ENCODE peak calls at places on chromosomes 12 and 14, in seven cellular contexts. S, M, K, R, A, V and I are unnamed samples.

GRCh38 chr14:76486251-76486743 is 110.4 kb downstream of the ESRRB start:
- DNase-seq in K (no peak), A (peak; percentile 33), R (no peak), S (peak; percentile 34), M (no peak), V (no peak), I (no peak)

GRCh38 chr14:104509673-104510072 is 69.9 kb upstream of the C14orf180 start:
- DNase-seq in S (no peak), R (no peak), K (no peak), A (no peak), V (no peak), M (no peak), I (no peak)

GRCh38 chr12:31732926-31733548 is 4.2 kb upstream of the AMN1 start:
- DNase-seq in K (no peak), V (peak; percentile 84), R (peak; percentile 75), S (no peak), A (peak; percentile 79), M (no peak), I (peak; percentile 75)

GRCh38 chr14:98512501-98513251 is 759.3 kb downstream of the BCL11B start:
- DNase-seq in V (no peak), K (no peak), A (peak; percentile 18), S (no peak), M (no peak), R (no peak), I (no peak)

GRCh38 chr12:108063192-108063591 is 65.9 kb upstream of the WSCD2 start:
- DNase-seq in R (peak; percentile 2), S (peak; percentile 38), V (peak; percentile 17), K (no peak), M (no peak), A (peak; percentile 29), I (no peak)

GRCh38 chr12:185197-185955 is 28.6 kb downstream of the SLC6A12 start:
- DNase-seq in M (no peak), R (no peak), V (no peak), S (no peak), K (no peak), A (no peak), I (no peak)

GRCh38 chr12:86456241-86456640 is 200.1 kb upstream of the MGAT4C start:
- DNase-seq in R (no peak), K (no peak), A (no peak), V (no peak), S (no peak), M (no peak), I (no peak)

GRCh38 chr12:120229071-120229582 is 28.2 kb upstream of the RPLP0 start:
- DNase-seq in S (peak; percentile 76), A (no peak), M (no peak), V (no peak), K (no peak), R (no peak), I (no peak)

GRCh38 chr12:46676396-46676795 is 149.4 kb downstream of the SLC38A4 start:
- DNase-seq in R (no peak), K (no peak), M (no peak), A (no peak), V (no peak), S (no peak), I (no peak)

GRCh38 chr12:14772946-14773345 is 30.3 kb downstream of the WBP11 start:
- DNase-seq in A (no peak), S (no peak), V (no peak), M (no peak), R (no peak), K (no peak), I (no peak)

GRCh38 chr12:14770495-14771313 is 32.6 kb downstream of the WBP11 start:
- DNase-seq in K (peak; percentile 92), A (peak; percentile 98), S (peak; percentile 89), R (peak; percentile 90), M (peak; percentile 97), V (peak; percentile 97), I (peak; percentile 97)

GRCh38 chr12:14773685-14774073 is 29.6 kb downstream of the WBP11 start:
- DNase-seq in A (no peak), R (no peak), V (peak; percentile 21), M (no peak), S (no peak), K (peak; percentile 66), I (no peak)

GRCh38 chr12:14769837-14770494 is 33.3 kb downstream of the WBP11 start:
- DNase-seq in A (peak; percentile 97), K (peak; percentile 93), M (peak; percentile 91), S (peak; percentile 87), V (peak; percentile 71), R (peak; percentile 64), I (peak; percentile 73)

DNA sequence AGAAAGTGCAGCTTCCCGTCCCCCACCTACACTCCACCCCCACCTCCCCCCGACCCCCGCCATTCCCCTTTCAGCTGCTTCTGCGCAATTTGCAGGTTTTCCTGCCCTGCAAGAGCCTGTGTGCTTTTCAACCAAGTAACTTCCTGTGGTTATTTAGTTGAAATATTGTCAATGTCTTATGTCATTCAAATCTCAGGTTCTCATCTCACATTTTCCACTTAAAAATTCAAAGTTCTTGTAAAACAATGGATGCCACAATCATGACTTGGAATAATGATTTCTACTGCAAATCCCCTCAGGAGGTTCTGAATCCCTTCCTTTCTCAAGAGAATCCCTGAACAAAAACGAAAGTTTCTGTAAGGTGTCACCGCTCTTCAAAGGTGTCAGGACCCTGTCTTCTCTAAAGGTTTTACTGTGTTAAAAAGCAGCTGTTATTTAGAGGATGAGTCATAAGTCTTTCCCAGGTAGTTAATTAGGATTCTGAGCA is 31.6 kb downstream of the WBP11 start:
- DNase-seq in A (peak; percentile 73), R (no peak), M (no peak), V (no peak), S (no peak), K (no peak), I (no peak)
- H3K4me3 ChIP-seq in A (peak overlapping the region; percentile 92), R (no peak overlapping the region), M (peak overlapping the region; percentile 96), V (no peak overlapping the region), S (peak overlapping the region; percentile 73), K (no peak overlapping the region), I (no peak overlapping the region)

GRCh38 chr12:113601656-113602263 is 130.1 kb upstream of the LHX5 start:
- DNase-seq in M (no peak), R (no peak), K (no peak), V (peak; percentile 2), A (no peak), S (peak; percentile 76), I (no peak)

GRCh38 chr12:113604666-113605065 is 133.0 kb upstream of the LHX5 start:
- DNase-seq in S (no peak), V (no peak), A (no peak), M (no peak), K (no peak), R (no peak), I (no peak)

GRCh38 chr12:113594967-113595366 is 123.3 kb upstream of the LHX5 start:
- DNase-seq in V (no peak), R (no peak), M (no peak), A (no peak), K (no peak), S (no peak), I (no peak)

GRCh38 chr12:113598815-113599406 is 127.2 kb upstream of the LHX5 start:
- DNase-seq in S (no peak), K (no peak), A (no peak), V (no peak), R (no peak), M (no peak), I (no peak)
- TF ChIP-seq CTCF in S (no peak), K (no peak), A (no peak), V (no peak), R (no peak), M (no peak), I (no peak)

GRCh38 chr12:104292872-104293794 is 10.4 kb upstream of the EID3 start:
- DNase-seq in S (no peak), A (no peak), V (peak; percentile 54), M (no peak), K (no peak), R (no peak), I (peak; percentile 63)

GRCh38 chr12:104288635-104289258 is 14.8 kb upstream of the EID3 start:
- DNase-seq in K (peak; percentile 92), M (peak; percentile 91), R (peak; percentile 78), A (peak; percentile 94), V (peak; percentile 85), S (peak; percentile 91), I (peak; percentile 82)

GRCh38 chr12:104291867-104292524 is 11.5 kb upstream of the EID3 start:
- DNase-seq in V (no peak), A (no peak), S (no peak), R (no peak), M (no peak), K (no peak), I (peak; percentile 15)

GRCh38 chr12:104290320-104290719 is 13.2 kb upstream of the EID3 start:
- DNase-seq in R (no peak), A (no peak), M (no peak), K (no peak), V (peak; percentile 30), S (no peak), I (no peak)

DNA sequence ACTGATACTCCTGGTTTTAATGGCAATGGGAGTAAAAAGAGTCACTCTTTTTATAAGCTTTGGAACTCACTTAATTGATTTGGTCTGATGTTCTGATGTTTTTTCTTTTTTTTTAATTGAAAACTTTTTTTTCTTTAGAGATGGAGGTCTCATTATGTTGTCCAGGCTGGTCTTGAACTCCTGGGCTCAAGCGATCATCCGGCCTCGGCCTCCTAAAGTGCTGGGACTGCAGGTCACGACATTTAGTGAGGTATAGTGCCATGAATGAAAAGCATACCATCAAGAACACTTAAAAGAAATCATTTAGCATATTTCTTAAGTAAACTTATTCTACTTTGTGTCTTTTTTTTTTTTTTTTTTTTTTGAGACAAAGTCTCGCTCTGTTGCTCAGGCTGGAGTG is 12.7 kb upstream of the EID3 start:
- DNase-seq in M (no peak), R (no peak), S (no peak), K (no peak), A (no peak), V (no peak), I (no peak)
- H3K4me3 ChIP-seq in M (no peak overlapping the region), R (no peak overlapping the region), S (no peak overlapping the region), K (no peak overlapping the region), A (no peak overlapping the region), V (peak overlapping the region; percentile 61), I (no peak overlapping the region)

GRCh38 chr14:64061706-64062105 is 208.9 kb downstream of the SYNE2 start:
- DNase-seq in V (no peak), A (no peak), R (no peak), S (no peak), K (no peak), M (no peak), I (no peak)

GRCh38 chr14:64059454-64060198 is 206.8 kb downstream of the SYNE2 start:
- DNase-seq in K (no peak), V (no peak), A (no peak), M (no peak), S (no peak), R (no peak), I (no peak)

GRCh38 chr14:64060199-64060545 is 207.4 kb downstream of the SYNE2 start:
- DNase-seq in A (no peak), R (no peak), M (peak; percentile 38), K (no peak), V (no peak), S (no peak), I (no peak)

GRCh38 chr14:64061115-64061514 is 208.3 kb downstream of the SYNE2 start:
- DNase-seq in K (no peak), R (no peak), S (no peak), V (no peak), M (no peak), A (no peak), I (no peak)

DNA sequence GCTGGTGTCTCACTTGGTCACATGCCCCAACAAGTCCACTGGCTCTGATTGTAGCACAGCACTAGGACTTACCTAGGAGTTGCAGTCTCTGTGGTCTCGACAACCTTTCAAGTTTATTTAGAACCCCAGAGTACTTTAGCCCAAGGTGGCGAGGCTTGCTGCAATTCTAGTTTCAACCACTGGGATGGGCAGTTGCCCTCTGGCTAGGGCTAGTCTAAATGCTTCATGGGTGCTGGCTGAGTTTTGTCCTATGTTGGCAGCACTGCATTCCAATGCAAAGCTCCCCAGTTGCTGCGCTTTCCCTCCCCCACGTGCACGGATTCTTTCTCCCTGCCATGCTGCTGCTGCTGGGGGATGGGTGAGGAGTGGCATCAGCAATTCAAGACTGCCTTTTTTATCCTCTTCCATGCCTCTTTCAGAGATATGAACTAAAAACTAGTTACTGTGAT is 207.9 kb downstream of the SYNE2 start:
- DNase-seq in A (peak; percentile 41), V (peak; percentile 30), R (no peak), K (no peak), S (peak; percentile 34), M (peak; percentile 42), I (peak; percentile 17)
- TF ChIP-seq CTCF in A (peak; percentile 57), V (peak; percentile 52), R (peak; percentile 48), K (peak; percentile 36), S (peak; percentile 52), M (peak; percentile 53), I (peak; percentile 70)